ENCODE peak calls at places on chromosomes 11 and 22, in eight cellular contexts. M is CD8-positive, alpha-beta memory T cell; W is adrenal gland; F is CD4-positive, alpha-beta memory T cell; S is CD4-positive, CD25-positive, alpha-beta regulatory T cell; N is MM.1S; Q is lung; A is neuronal stem cell. K is an unnamed sample.

GRCh38 chr22:20741634-20742581 is 32.0 kb upstream of the SERPIND1 start:
- DNase-seq in M (no peak), W (peak; percentile 38), F (peak; percentile 50), S (peak; percentile 52), N (peak; percentile 17), Q (no peak), A (peak; percentile 27), K (peak; percentile 68)

GRCh38 chr11:61871158-61871597 is 20.2 kb downstream of the FADS3 start:
- DNase-seq in M (peak; percentile 47), W (peak; percentile 90), F (peak; percentile 55), S (peak; percentile 59), N (peak; percentile 45), Q (peak; percentile 76), A (peak; percentile 76), K (peak; percentile 91)

GRCh38 chr11:128563942-128564641 is 23.3 kb downstream of the ETS1 start:
- DNase-seq in M (no peak), W (no peak), F (no peak), S (no peak), N (no peak), Q (no peak), A (no peak), K (no peak)

GRCh38 chr11:117878939-117879475 is 2.5 kb upstream of the FXYD6 start:
- DNase-seq in M (no peak), W (no peak), F (no peak), S (no peak), N (no peak), Q (no peak), A (no peak), K (no peak)

GRCh38 chr22:35450824-35451541 is 51.0 kb downstream of the MCM5 start:
- DNase-seq in M (no peak), W (no peak), F (no peak), S (no peak), N (no peak), Q (no peak), A (no peak), K (no peak)

GRCh38 chr11:313787-314547 is at the start of gene IFITM1:
- DNase-seq in M (peak; percentile 28), W (no peak), F (peak; percentile 85), S (peak; percentile 93), N (peak; percentile 55), Q (no peak), A (no peak), K (no peak)

GRCh38 chr22:37233751-37234631 is 10.1 kb downstream of the RAC2 start:
- DNase-seq in M (no peak), W (peak; percentile 33), F (no peak), S (no peak), N (no peak), Q (no peak), A (no peak), K (no peak)

GRCh38 chr11:90774727-90775572 is 552.1 kb upstream of the CHORDC1 start:
- DNase-seq in M (no peak), W (no peak), F (no peak), S (no peak), N (no peak), Q (no peak), A (no peak), K (no peak)

GRCh38 chr11:76598426-76598839 is 72.1 kb downstream of the LRRC32 start:
- DNase-seq in M (no peak), W (peak; percentile 66), F (no peak), S (peak; percentile 58), N (peak; percentile 58), Q (no peak), A (no peak), K (no peak)

GRCh38 chr11:128517457-128518230 is 69.7 kb downstream of the ETS1 start:
- DNase-seq in M (no peak), W (no peak), F (no peak), S (peak; percentile 66), N (no peak), Q (no peak), A (no peak), K (no peak)

GRCh38 chr22:46308283-46308988 is 11.8 kb downstream of the GTSE1 start:
- DNase-seq in M (no peak), W (no peak), F (no peak), S (no peak), N (no peak), Q (no peak), A (no peak), K (no peak)

GRCh38 chr11:69368119-69368880 is 74.3 kb downstream of the MYEOV start:
- DNase-seq in M (no peak), W (no peak), F (no peak), S (no peak), N (no peak), Q (peak; percentile 28), A (no peak), K (no peak)

GRCh38 chr11:62505112-62505783 is 41.4 kb downstream of the AHNAK start:
- DNase-seq in M (no peak), W (no peak), F (no peak), S (no peak), N (no peak), Q (no peak), A (peak; percentile 47), K (peak; percentile 35)

DNA sequence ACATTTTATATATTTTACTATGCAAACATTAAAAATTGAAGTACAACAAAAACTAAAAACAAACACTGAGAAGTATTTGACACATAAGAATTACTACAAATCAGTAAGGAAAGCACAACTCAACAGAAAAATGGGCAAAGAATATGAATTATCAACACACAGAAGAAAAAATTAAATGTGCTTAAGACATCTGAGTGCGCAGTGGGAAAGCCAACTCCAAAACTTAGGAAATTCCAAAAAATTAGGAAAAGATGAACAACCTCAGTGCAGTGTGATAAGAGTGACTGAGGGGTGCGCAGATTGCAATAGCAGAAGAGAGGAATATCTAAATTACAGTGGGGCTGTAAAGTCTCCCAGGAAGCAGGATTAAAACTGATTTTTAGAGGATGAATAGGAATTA is 1.9 kb upstream of the TMEM41B start:
- DNase-seq in M (no peak), W (no peak), F (no peak), S (no peak), N (no peak), Q (no peak), A (no peak), K (no peak)
- H3K27me3 ChIP-seq in M (no peaks in the 10 kb centered on the region), W (no peaks in the 10 kb centered on the region), F (no peaks in the 10 kb centered on the region), S (peaks cover 2% of the 10 kb centered on the region), N (no peaks in the 10 kb centered on the region), Q (no peaks in the 10 kb centered on the region), A (no peaks in the 10 kb centered on the region), K (no peaks in the 10 kb centered on the region)

GRCh38 chr11:74839445-74839844 is 90.8 kb downstream of the RNF169 start:
- DNase-seq in M (no peak), W (no peak), F (no peak), S (no peak), N (no peak), Q (no peak), A (no peak), K (no peak)
- H3K36me3 ChIP-seq in M (peaks cover 26% of the 10 kb centered on the region), W (peaks cover 49% of the 10 kb centered on the region), F (peaks cover 43% of the 10 kb centered on the region), S (peaks cover 62% of the 10 kb centered on the region), N (peaks cover 9% of the 10 kb centered on the region), Q (peaks cover 63% of the 10 kb centered on the region), A (peaks cover 96% of the 10 kb centered on the region), K (peaks cover 58% of the 10 kb centered on the region)

GRCh38 chr11:131823772-131824171 is 453.4 kb downstream of the NTM start:
- DNase-seq in M (no peak), W (no peak), F (no peak), S (no peak), N (no peak), Q (no peak), A (no peak), K (no peak)
- H3K27me3 ChIP-seq in M (no peaks in the 10 kb centered on the region), W (no peaks in the 10 kb centered on the region), F (no peaks in the 10 kb centered on the region), S (no peaks in the 10 kb centered on the region), N (no peaks in the 10 kb centered on the region), Q (no peaks in the 10 kb centered on the region), A (no peaks in the 10 kb centered on the region), K (no peaks in the 10 kb centered on the region)

GRCh38 chr11:125679397-125679796 is 1.2 kb downstream of the ACRV1 start:
- DNase-seq in M (no peak), W (no peak), F (no peak), S (peak; percentile 6), N (no peak), Q (no peak), A (no peak), K (no peak)
- H3K36me3 ChIP-seq in M (no peaks in the 10 kb centered on the region), W (no peaks in the 10 kb centered on the region), F (no peaks in the 10 kb centered on the region), S (no peaks in the 10 kb centered on the region), N (no peaks in the 10 kb centered on the region), Q (no peaks in the 10 kb centered on the region), A (peaks cover 80% of the 10 kb centered on the region), K (peaks cover 27% of the 10 kb centered on the region)

DNA sequence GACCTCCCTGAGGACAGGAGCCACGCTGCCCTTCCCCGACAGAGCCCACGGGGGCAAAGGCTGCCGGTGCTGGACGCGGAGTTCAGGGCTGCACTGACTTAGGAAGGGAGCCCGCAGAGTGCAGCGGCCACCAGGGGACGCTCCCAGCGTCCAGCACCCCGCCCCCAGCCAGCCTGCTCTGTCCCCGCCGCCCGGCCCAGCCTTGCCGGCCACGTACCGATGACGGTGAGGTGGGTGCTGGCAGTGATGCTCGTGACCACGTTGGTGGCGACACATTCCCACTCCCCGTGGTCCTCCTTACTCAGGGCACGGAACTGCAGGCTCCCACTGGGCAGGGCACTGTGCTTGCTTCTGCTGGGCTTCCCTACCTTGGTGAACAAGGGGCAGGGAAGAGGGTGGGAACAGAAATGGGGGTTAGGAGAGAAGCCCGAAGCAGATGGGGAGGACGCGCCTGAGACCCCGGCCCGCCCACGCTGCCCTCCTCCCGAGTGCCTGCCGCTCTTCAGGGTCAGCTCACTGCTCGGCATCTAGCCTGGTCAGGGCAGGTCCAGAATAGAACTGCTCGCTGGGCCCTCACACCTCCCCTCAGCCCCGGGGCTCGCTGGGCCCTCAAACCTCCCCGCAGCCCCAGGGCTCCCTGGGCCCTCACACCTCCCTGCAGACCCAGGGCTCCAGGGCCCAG is 25.9 kb downstream of the IGSF9B start:
- DNase-seq in M (no peak), W (peak; percentile 36), F (no peak), S (no peak), N (no peak), Q (no peak), A (no peak), K (no peak)
- H3K27me3 ChIP-seq in M (no peaks in the 10 kb centered on the region), W (peaks cover 12% of the 10 kb centered on the region), F (no peaks in the 10 kb centered on the region), S (no peaks in the 10 kb centered on the region), N (no peaks in the 10 kb centered on the region), Q (no peaks in the 10 kb centered on the region), A (no peaks in the 10 kb centered on the region), K (no peaks in the 10 kb centered on the region)

DNA sequence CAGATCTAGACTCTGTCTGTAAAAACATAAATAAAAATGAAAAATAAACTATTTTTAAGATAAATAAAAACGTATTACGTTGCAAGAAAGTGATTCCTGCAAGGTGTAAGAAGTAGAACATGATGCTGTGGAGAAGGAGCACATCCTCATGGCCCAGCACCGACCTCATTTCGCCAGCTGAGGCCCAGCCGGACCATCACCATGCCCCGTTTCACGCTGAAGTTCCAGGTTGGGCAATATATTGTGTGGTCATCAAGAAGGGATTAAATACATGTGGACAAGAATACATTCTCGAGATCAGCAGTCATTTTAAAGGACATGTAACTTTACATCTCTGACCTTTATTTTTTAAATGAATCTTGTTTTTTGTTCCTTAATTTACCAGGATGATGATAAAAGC is 20.7 kb upstream of the CTTN start:
- DNase-seq in M (no peak), W (no peak), F (no peak), S (no peak), N (no peak), Q (no peak), A (no peak), K (no peak)
- H3K36me3 ChIP-seq in M (peaks cover 44% of the 10 kb centered on the region), W (peaks cover 51% of the 10 kb centered on the region), F (peaks cover 40% of the 10 kb centered on the region), S (peaks cover 76% of the 10 kb centered on the region), N (no peaks in the 10 kb centered on the region), Q (peaks cover 19% of the 10 kb centered on the region), A (peaks cover 93% of the 10 kb centered on the region), K (peaks cover 45% of the 10 kb centered on the region)

K was measured in HAP-1.